ENCODE peak calls at places on chromosomes 11 and 22, in five cellular contexts. P, H, G, L and R are unnamed samples.

GRCh38 chr11:131392528-131393255 is 22.3 kb downstream of the NTM start:
- DNase-seq in G (peak), P (peak), H (no peak), L (no peak), R (peak)

GRCh38 chr22:23553922-23554870 is 25.9 kb downstream of the IGLL1 start:
- DNase-seq in P (no peak), H (no peak), G (no peak), L (no peak), R (no peak)

GRCh38 chr22:36197601-36198146 is 3.9 kb downstream of the APOL4 start:
- DNase-seq in H (peak), P (peak), G (no peak), L (peak), R (peak)

GRCh38 chr11:7486731-7487130 is 1.4 kb downstream of the OLFML1 start:
- DNase-seq in G (peak), P (no peak), L (no peak), H (no peak), R (peak)

GRCh38 chr11:12164061-12165014 is 53.9 kb downstream of the MICAL2 start:
- DNase-seq in L (no peak), G (peak), H (no peak), P (no peak), R (peak)

GRCh38 chr22:36885474-36885873 is 24.7 kb downstream of the NCF4 start:
- DNase-seq in P (no peak), H (no peak), L (no peak), G (no peak), R (no peak)

GRCh38 chr22:39900306-39901227 is at the start of gene GRAP2:
- DNase-seq in G (no peak), L (peak), P (no peak), H (no peak), R (no peak)

GRCh38 chr11:72781313-72782080 is 12.3 kb downstream of the STARD10 start:
- DNase-seq in L (peak), G (peak), H (peak), P (peak), R (peak)

GRCh38 chr11:29306527-29306926 is 710.3 kb downstream of the KCNA4 start:
- DNase-seq in H (no peak), L (no peak), G (peak), P (no peak), R (no peak)

GRCh38 chr11:119361056-119361787 is 14.7 kb upstream of the MFRP start:
- DNase-seq in G (peak), H (peak), P (peak), L (peak), R (peak)

GRCh38 chr11:116590844-116591575 is 181.8 kb downstream of the BUD13 start:
- DNase-seq in P (no peak), G (no peak), L (no peak), H (no peak), R (no peak)

GRCh38 chr11:12329797-12330196 is 47.6 kb upstream of the PARVA start:
- DNase-seq in G (peak), L (no peak), P (no peak), H (no peak), R (no peak)

GRCh38 chr11:130846606-130847005 is 69.7 kb downstream of the SNX19 start:
- DNase-seq in P (no peak), L (peak), G (peak), H (no peak), R (no peak)

GRCh38 chr11:11037162-11037732 is 179.4 kb upstream of the ZBED5 start:
- DNase-seq in G (no peak), P (no peak), H (no peak), L (no peak), R (no peak)

GRCh38 chr11:45648931-45649330 is 16.5 kb downstream of the CHST1 start:
- DNase-seq in P (peak), L (no peak), G (no peak), H (no peak), R (no peak)

GRCh38 chr11:57514538-57515331 is 767 bp downstream of the SLC43A1 start:
- DNase-seq in P (peak), H (peak), G (peak), L (no peak), R (peak)

GRCh38 chr11:43942651-43943356 is 367 bp downstream of the C11orf96 start:
- DNase-seq in G (peak), P (peak), H (peak), L (peak), R (peak)

GRCh38 chr22:29231971-29232959 is 26.6 kb downstream of the EMID1 start:
- DNase-seq in P (no peak), G (no peak), H (peak), L (no peak), R (peak)

GRCh38 chr11:35525501-35526175 is at the start of gene PAMR1:
- DNase-seq in P (peak), G (peak), L (peak), H (no peak), R (peak)

GRCh38 chr11:122020902-122021301 is 95.1 kb downstream of the BLID start:
- DNase-seq in G (peak), P (no peak), L (no peak), H (peak), R (no peak)

GRCh38 chr22:37260939-37261338 is 16.9 kb upstream of the RAC2 start:
- DNase-seq in P (peak), L (peak), H (peak), G (peak), R (peak)

GRCh38 chr11:133809525-133810178 is 35.7 kb downstream of the SPATA19 start:
- DNase-seq in G (no peak), P (peak), H (no peak), L (no peak), R (peak)

GRCh38 chr11:41446566-41446965 is 12.9 kb downstream of the LRRC4C start:
- DNase-seq in L (no peak), G (no peak), P (no peak), H (no peak), R (no peak)

GRCh38 chr11:86152006-86152862 is 83.3 kb upstream of the PICALM start:
- DNase-seq in L (peak), P (no peak), H (no peak), G (peak), R (no peak)

GRCh38 chr11:128463386-128463829 is 124.0 kb downstream of the ETS1 start:
- DNase-seq in H (peak), P (no peak), L (no peak), G (peak), R (peak)

GRCh38 chr11:11171854-11172253 is 181.2 kb downstream of the CSNK2A3 start:
- DNase-seq in G (no peak), L (peak), P (no peak), H (no peak), R (no peak)

GRCh38 chr11:60844870-60845221 is 2.9 kb downstream of the CCDC86 start:
- DNase-seq in G (no peak), L (no peak), P (no peak), H (peak), R (peak)

GRCh38 chr11:11036185-11037161 is 178.6 kb upstream of the ZBED5 start:
- DNase-seq in L (peak), H (peak), P (peak), G (peak), R (peak)

GRCh38 chr11:64321533-64321932 is 3.6 kb downstream of the PRDX5 start:
- DNase-seq in G (no peak), H (no peak), P (no peak), L (no peak), R (peak)

GRCh38 chr11:131370090-131370751 is at the start of gene NTM:
- DNase-seq in H (peak), P (peak), G (peak), L (peak), R (peak)

GRCh38 chr22:24952837-24953293 is 349 bp downstream of the KIAA1671 start:
- DNase-seq in P (peak), G (peak), H (peak), L (no peak), R (peak)

GRCh38 chr11:61065955-61066638 is 36.2 kb upstream of the CD5 start:
- DNase-seq in H (no peak), P (no peak), L (no peak), G (no peak), R (no peak)

GRCh38 chr22:32324505-32325415 is 32.9 kb upstream of the RFPL3 start:
- DNase-seq in H (no peak), L (no peak), P (no peak), G (no peak), R (no peak)

GRCh38 chr22:45210174-45210573 is 30.5 kb downstream of the KIAA0930 start:
- DNase-seq in G (no peak), L (no peak), H (no peak), P (no peak), R (no peak)
- TF ChIP-seq EZH2phosphoT487 in G (no peak), L (no peak), H (no peak), P (no peak), R (no peak)

DNA sequence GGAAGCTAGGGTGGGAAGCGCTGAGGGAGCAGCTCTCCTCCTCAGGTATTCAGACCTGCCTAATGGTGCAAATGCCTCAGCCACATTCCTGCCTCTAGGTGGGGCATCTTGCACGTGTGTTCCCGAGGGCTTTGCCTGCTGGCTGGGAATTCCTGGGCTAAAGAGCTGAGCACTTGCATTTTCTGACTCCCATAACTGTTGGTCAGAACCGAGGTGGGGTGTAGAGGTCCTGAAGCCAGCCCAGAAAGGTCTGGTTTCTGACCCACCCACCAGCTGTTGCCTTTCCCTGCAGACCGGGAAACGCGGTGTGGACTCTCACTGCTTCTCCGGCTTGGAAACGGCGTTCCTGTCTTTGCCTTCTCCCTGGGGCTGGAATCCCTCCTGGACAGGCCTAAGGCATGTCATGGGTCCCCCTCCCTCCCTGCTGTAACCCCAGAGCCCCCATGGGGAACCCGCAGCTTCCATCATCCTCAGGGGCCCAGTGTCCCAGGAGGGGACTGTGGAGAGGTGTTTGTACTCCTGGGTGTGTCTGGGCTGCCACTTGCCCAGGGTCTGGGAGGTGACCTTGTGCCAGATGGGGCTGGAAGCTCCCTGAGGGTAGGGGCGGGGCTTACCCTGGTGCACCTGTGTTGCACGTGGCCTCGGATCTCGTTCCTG is 24.0 kb upstream of the SMIM38 start:
- DNase-seq in G (peak), P (peak), H (peak), L (peak), R (peak)
- TF ChIP-seq EZH2phosphoT487 in G (no peak), P (no peak), H (no peak), L (no peak), R (no peak)

GRCh38 chr22:20400606-20401375 is 6.8 kb downstream of the ZNF74 start:
- DNase-seq in G (no peak), H (no peak), P (no peak), L (no peak), R (no peak)
- TF ChIP-seq EZH2phosphoT487 in G (no peak), H (no peak), P (no peak), L (no peak), R (no peak)

GRCh38 chr11:995752-996420 is 40.6 kb downstream of the MUC6 start:
- DNase-seq in L (no peak), P (peak), G (peak), H (no peak), R (no peak)
- TF ChIP-seq EZH2phosphoT487 in L (no peak), P (no peak), G (no peak), H (no peak), R (no peak)

GRCh38 chr11:123407124-123407995 is 22.7 kb upstream of the GRAMD1B start:
- DNase-seq in G (peak), L (peak), H (peak), P (peak), R (peak)

GRCh38 chr11:123408619-123409455 is 21.2 kb upstream of the GRAMD1B start:
- DNase-seq in L (no peak), G (no peak), H (no peak), P (no peak), R (no peak)

GRCh38 chr11:123407996-123408597 is 22.0 kb upstream of the GRAMD1B start:
- DNase-seq in P (no peak), H (no peak), L (no peak), G (no peak), R (no peak)

GRCh38 chr11:123409456-123409801 is 20.6 kb upstream of the GRAMD1B start:
- DNase-seq in G (no peak), L (no peak), H (no peak), P (no peak), R (no peak)

DNA sequence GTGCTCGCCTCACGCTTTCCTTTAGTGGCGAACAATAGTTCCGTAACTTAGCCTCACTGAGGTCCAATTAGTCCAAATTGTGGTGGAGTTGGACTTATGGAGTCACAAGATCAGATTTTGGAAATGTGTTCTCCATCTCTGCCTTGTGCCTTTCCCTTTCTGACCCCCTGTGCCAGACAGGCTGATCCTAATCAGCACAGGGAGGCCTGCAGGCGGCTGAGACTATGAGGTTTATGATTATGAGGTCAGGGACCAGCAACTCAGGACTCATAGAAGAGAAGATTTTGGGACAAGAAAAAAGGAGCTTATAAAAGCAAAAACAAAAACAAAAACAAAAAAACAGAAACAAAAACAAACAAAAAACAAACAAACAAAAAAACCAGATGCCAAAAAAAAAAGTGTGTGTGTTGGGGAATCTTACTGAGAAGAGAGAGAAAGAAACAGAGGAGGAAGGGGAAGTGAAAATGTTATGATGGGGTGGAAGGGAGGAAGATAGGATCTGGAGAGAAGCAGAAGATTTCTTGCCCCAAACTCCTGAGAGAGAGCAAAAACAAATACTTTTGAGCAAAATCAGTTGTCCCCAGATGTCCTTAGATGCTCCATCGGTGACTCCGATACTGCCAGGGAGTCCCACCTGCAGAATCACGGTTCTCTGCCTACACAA is 20.1 kb upstream of the GRAMD1B start:
- DNase-seq in G (no peak), H (peak), L (no peak), P (no peak), R (no peak)
- TF ChIP-seq EZH2phosphoT487 in G (no peak), H (no peak), L (no peak), P (no peak), R (no peak)

GRCh38 chr11:17972987-17973386 is 39.9 kb downstream of the SERGEF start:
- DNase-seq in H (peak), P (peak), G (peak), L (no peak), R (peak)
- TF ChIP-seq EZH2phosphoT487 in H (no peak), P (no peak), G (no peak), L (no peak), R (no peak)

GRCh38 chr11:96658436-96658835 is 268.6 kb downstream of the JRKL start:
- DNase-seq in G (peak), P (no peak), H (no peak), L (no peak), R (no peak)
- TF ChIP-seq EZH2phosphoT487 in G (no peak), P (no peak), H (no peak), L (no peak), R (no peak)

DNA sequence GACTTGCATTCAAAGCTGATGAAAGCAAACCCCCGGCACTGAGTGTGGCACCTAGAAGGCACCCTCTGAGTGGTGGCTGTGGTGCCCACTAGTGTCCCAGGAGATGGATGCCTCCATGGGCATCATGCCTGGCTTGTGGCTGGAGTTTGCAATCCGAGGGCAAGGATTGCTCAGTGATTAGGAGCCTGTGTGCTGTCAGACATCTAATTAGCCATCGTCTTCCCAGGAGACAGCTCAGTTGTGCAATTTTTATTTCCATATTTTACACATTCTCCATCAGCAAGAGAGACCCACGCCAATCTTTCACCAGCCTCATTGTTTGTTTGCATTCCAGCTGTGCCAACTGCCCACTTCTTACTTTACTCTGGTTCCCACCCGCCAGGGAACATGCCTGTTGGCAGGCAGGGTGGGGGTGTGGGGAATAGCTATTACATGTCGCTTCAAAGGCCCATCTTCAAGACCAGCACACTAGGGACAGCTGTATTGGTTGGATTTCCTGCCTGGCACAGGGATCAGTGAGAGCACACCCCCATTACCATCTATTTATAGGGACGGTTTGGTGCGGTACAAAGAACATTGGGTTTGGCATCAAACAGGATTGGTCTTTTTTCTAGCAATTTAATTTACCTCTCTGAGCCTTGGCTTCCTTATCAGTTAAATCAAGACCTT is 80.8 kb upstream of the NAV2 start:
- DNase-seq in H (peak), G (peak), P (no peak), L (no peak), R (no peak)
- TF ChIP-seq EZH2phosphoT487 in H (no peak), G (no peak), P (no peak), L (no peak), R (no peak)

GRCh38 chr11:71372693-71373657 is 75.2 kb downstream of the DHCR7 start:
- DNase-seq in G (peak), P (peak), L (no peak), H (no peak), R (peak)
- TF ChIP-seq EZH2phosphoT487 in G (no peak), P (no peak), L (no peak), H (no peak), R (no peak)